ENCODE peak calls at places on chromosomes 5 and 9, in eight cellular contexts. X, K, L, R, N, S, B and F are unnamed samples.

GRCh38 chr9:98099898-98100297 is 19.1 kb downstream of the TRIM14 start:
- DNase-seq in N (no peak), X (no peak), S (no peak), L (no peak), K (no peak), R (peak; percentile 40), B (peak; percentile 8), F (peak; percentile 78)

GRCh38 chr5:73311291-73312110 is 137.1 kb downstream of the FOXD1 start:
- DNase-seq in K (no peak), X (no peak), R (no peak), S (no peak), B (no peak), L (no peak), N (no peak), F (no peak)

GRCh38 chr5:108642170-108642906 is 105.4 kb upstream of the FER start:
- DNase-seq in K (peak; percentile 82), L (peak; percentile 38), R (no peak), B (peak; percentile 58), X (peak; percentile 69), N (no peak), S (no peak), F (peak; percentile 35)

GRCh38 chr5:150053231-150053626 is 33.1 kb downstream of the CSF1R start:
- DNase-seq in R (no peak), L (no peak), S (no peak), N (no peak), K (peak; percentile 16), X (no peak), B (no peak), F (no peak)

GRCh38 chr5:120765189-120765588 is 301.1 kb downstream of the PRR16 start:
- DNase-seq in L (no peak), R (no peak), X (no peak), B (no peak), S (no peak), N (no peak), K (no peak), F (no peak)

GRCh38 chr5:110258460-110258859 is 468.0 kb downstream of the TMEM232 start:
- DNase-seq in R (no peak), X (no peak), S (no peak), B (no peak), K (no peak), L (no peak), N (peak; percentile 68), F (no peak)

GRCh38 chr5:140131967-140132409 is 6.3 kb downstream of the IGIP start:
- DNase-seq in K (peak; percentile 71), N (no peak), B (no peak), L (peak; percentile 39), S (no peak), R (no peak), X (peak; percentile 33), F (peak; percentile 33)

GRCh38 chr5:35324201-35324600 is 93.9 kb upstream of the PRLR start:
- DNase-seq in B (no peak), X (no peak), K (no peak), R (no peak), N (no peak), L (no peak), S (no peak), F (no peak)

GRCh38 chr5:160357861-160358411 is 12.5 kb downstream of the C1QTNF2 start:
- DNase-seq in B (no peak), K (no peak), L (no peak), N (peak; percentile 74), S (no peak), R (no peak), X (no peak), F (no peak)

GRCh38 chr9:94909250-94909894 is 182.9 kb downstream of the AOPEP start:
- DNase-seq in L (no peak), K (no peak), B (no peak), X (no peak), N (no peak), R (no peak), S (no peak), F (no peak)

GRCh38 chr9:108565651-108566378 is 290.0 kb downstream of the ACTL7B start:
- DNase-seq in K (peak; percentile 75), R (no peak), L (peak; percentile 60), N (peak; percentile 72), B (peak; percentile 59), X (peak; percentile 72), S (no peak), F (peak; percentile 72)

GRCh38 chr9:93669116-93669957 is 93.0 kb downstream of the PHF2 start:
- DNase-seq in B (peak; percentile 5), S (peak; percentile 63), N (peak; percentile 56), L (peak; percentile 21), X (no peak), R (peak; percentile 54), K (no peak), F (no peak)

GRCh38 chr5:157740211-157740610 is 3.3 kb upstream of the LSM11 start:
- DNase-seq in K (no peak), R (no peak), B (no peak), N (no peak), X (peak; percentile 19), L (no peak), S (no peak), F (no peak)

GRCh38 chr5:107310181-107310580 is 360.6 kb downstream of the EFNA5 start:
- DNase-seq in R (no peak), K (no peak), S (no peak), L (no peak), B (no peak), X (no peak), N (no peak), F (no peak)

GRCh38 chr9:106704056-106704625 is 158.8 kb upstream of the ZNF462 start:
- DNase-seq in X (no peak), K (no peak), N (no peak), B (no peak), S (no peak), R (no peak), L (no peak), F (no peak)

GRCh38 chr5:51273871-51274270 is 109.4 kb upstream of the ISL1 start:
- DNase-seq in K (no peak), N (no peak), X (no peak), B (no peak), R (no peak), S (no peak), L (no peak), F (no peak)

GRCh38 chr9:120870206-120870605 is 6.8 kb downstream of the PHF19 start:
- DNase-seq in S (peak; percentile 77), B (no peak), X (no peak), K (peak; percentile 50), N (no peak), L (no peak), R (no peak), F (no peak)
- TF ChIP-seq POLR2AphosphoS5 in S (no peak), B (no peak), X (no peak), K (no peak), N (no peak), L (no peak), R (no peak), F (no peak)

GRCh38 chr9:127734747-127735529 is at the start of gene TOR2A:
- DNase-seq in R (peak; percentile 99), X (peak; percentile 92), L (peak; percentile 97), S (peak; percentile 99), N (peak; percentile 99), K (peak; percentile 98), B (peak; percentile 99), F (peak; percentile 96)
- TF ChIP-seq POLR2A in R (no peak), X (no peak), L (no peak), S (no peak), N (peak; percentile 46), K (peak; percentile 68), B (peak; percentile 89), F (peak; percentile 90)

DNA sequence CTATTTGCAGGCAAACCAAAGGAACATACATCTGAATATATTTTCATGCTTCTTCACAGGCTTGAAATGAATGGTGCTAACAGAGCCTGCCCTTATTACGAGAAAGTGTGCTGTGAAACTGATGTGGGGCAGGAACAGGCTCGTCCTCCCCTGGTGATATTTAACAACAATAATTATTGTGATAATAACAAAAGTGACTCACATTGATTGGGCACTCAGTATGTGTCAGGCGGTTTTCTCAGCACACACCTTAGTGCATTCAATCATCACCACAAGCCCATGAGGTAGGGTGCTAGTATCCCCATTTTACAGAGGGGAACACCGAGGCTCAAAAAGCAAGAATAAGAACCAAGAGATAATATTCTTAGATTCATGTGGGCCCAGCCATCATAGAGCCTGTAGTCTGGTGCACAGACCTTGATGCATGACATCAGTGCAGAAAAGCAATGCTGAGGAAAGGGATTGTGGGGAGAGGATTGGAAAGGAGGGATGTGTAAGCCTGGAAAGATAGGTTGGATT is 18.1 kb upstream of the BOD1 start:
- DNase-seq in B (no peak), S (no peak), X (no peak), R (no peak), K (no peak), L (no peak), N (no peak), F (no peak)
- H3K4me3 ChIP-seq in B (no peak overlapping the region), S (no peak overlapping the region), X (no peak overlapping the region), R (no peak overlapping the region), K (no peak overlapping the region), L (no peak overlapping the region), N (no peak overlapping the region), F (no peak overlapping the region)

GRCh38 chr5:177311361-177311722 is 356 bp downstream of the MXD3 start:
- DNase-seq in K (no peak), B (peak; percentile 38), R (no peak), L (no peak), X (no peak), S (no peak), N (no peak), F (no peak)

GRCh38 chr5:177310757-177311173 is 933 bp downstream of the MXD3 start:
- DNase-seq in S (peak; percentile 88), B (peak; percentile 70), R (peak; percentile 72), N (peak; percentile 62), L (no peak), X (no peak), K (peak; percentile 71), F (no peak)

GRCh38 chr5:177310332-177310731 is 1.4 kb downstream of the MXD3 start:
- DNase-seq in K (no peak), L (no peak), N (no peak), S (peak; percentile 87), B (no peak), R (no peak), X (no peak), F (no peak)

GRCh38 chr5:177312649-177313181 is 1.0 kb upstream of the MXD3 start:
- DNase-seq in X (peak; percentile 51), B (peak; percentile 54), L (no peak), N (peak; percentile 56), S (peak; percentile 81), R (no peak), K (no peak), F (no peak)

DNA sequence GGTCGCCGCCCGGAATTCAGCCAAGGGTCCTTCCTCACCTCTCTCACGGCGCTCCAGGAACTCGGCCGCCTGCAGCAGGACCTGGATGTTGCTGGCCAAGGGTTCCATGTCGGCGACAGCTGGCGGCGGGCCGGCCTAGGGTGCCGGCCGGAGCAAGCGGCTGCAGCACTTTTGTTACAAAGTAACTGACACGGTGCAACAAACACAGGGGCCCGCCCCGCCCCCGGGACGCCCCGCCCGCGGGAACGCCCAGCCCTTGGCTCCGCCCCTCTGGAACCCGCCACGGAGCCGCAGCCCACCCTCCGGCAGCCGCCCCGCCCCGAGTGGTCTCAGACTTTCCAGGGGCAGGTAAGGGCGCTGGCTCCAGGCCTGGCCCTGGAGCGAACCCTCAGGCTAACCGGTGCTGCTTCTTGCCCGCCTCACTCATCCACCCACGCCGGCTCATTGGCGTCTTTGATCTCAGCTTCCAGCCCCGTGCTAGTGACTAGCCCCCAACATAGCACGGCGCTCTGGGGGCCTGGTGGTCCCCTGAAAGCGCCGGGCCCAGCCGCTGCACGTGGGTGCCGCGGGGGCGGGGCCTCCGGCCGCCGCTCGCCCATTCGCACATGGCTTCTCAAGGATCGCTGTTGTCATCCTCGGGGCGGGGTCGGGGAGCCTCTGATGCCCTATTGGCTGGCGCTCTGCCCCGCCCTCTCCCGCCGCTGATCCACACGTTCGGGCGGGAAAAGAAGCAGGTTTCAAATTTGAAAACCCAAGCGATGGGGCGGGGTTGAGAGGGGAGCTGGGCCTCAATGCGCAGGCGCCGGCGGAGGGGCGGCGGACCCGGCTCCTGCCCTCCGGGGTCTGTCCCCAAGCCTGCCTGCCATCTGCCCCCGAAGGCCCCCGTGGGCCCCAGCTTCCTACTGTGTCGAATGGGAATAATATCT is at the start of gene MXD3:
- DNase-seq in R (peak; percentile 97), N (peak; percentile 98), S (peak; percentile 97), L (peak; percentile 98), B (peak; percentile 98), K (peak; percentile 92), X (peak; percentile 91), F (peak; percentile 96)
- TF ChIP-seq POLR2AphosphoS5 in R (no peak), N (no peak), S (peak; percentile 51), L (no peak), B (no peak), K (peak; percentile 10), X (peak; percentile 65), F (peak; percentile 86)